ENCODE peak calls at places on chromosomes 3 and 15, in five cellular contexts. J is IMR-90, F is neuronal stem cell, Y is H1, Z is H9. N is an unnamed sample.

GRCh38 chr3:56818156-56818985 is 16.6 kb upstream of the ARHGEF3 start:
- DNase-seq in J (no peak), F (no peak), Y (no peak), Z (no peak), N (no peak)

GRCh38 chr15:63461230-63461629 is 43.2 kb upstream of the USP3 start:
- DNase-seq in J (no peak), F (no peak), Y (peak), Z (peak), N (no peak)

GRCh38 chr3:135966349-135966695 is 794 bp downstream of the PPP2R3A start:
- DNase-seq in J (no peak), F (no peak), Y (no peak), Z (no peak), N (no peak)

GRCh38 chr3:28745904-28746617 is 397.4 kb upstream of the AZI2 start:
- DNase-seq in J (no peak), F (no peak), Y (no peak), Z (no peak), N (no peak)

GRCh38 chr3:194194051-194194756 is 58.3 kb downstream of the HES1 start:
- DNase-seq in J (no peak), F (no peak), Y (no peak), Z (no peak), N (no peak)

GRCh38 chr15:20345401-20345958 is 196.1 kb downstream of the GOLGA6L6 start:
- DNase-seq in J (no peak), F (no peak), Y (no peak), Z (peak), N (no peak)

GRCh38 chr15:74730619-74731316 is 5.4 kb upstream of the CYP1A1 start:
- DNase-seq in J (no peak), F (no peak), Y (no peak), Z (no peak), N (no peak)

GRCh38 chr3:147411235-147411607 is 2.1 kb downstream of the ZIC1 start:
- DNase-seq in J (peak), F (peak), Y (no peak), Z (no peak), N (no peak)

GRCh38 chr3:172678068-172678467 is 32.8 kb downstream of the NCEH1 start:
- DNase-seq in J (no peak), F (no peak), Y (no peak), Z (no peak), N (no peak)

GRCh38 chr3:122299872-122300460 is 25.1 kb upstream of the CSTA start:
- DNase-seq in J (peak), F (no peak), Y (peak), Z (no peak), N (peak)

GRCh38 chr3:25139267-25139666 is 288.8 kb upstream of the RARB start:
- DNase-seq in J (no peak), F (no peak), Y (no peak), Z (no peak), N (no peak)

GRCh38 chr3:142498397-142499180 is 50.8 kb upstream of the XRN1 start:
- DNase-seq in J (peak), F (no peak), Y (no peak), Z (no peak), N (no peak)

GRCh38 chr3:23735575-23736326 is 70.0 kb upstream of the UBE2E1 start:
- DNase-seq in J (no peak), F (no peak), Y (no peak), Z (no peak), N (no peak)

GRCh38 chr3:159804726-159805410 is 183.8 kb upstream of the IL12A start:
- DNase-seq in J (peak), F (peak), Y (peak), Z (peak), N (peak)

GRCh38 chr3:189305412-189305811 is 133.6 kb downstream of the TPRG1 start:
- DNase-seq in J (no peak), F (no peak), Y (no peak), Z (no peak), N (no peak)

GRCh38 chr15:99441871-99442267 is 123.9 kb upstream of the MEF2A start:
- DNase-seq in J (no peak), F (no peak), Y (no peak), Z (no peak), N (no peak)

GRCh38 chr3:15258720-15259119 is 52.7 kb downstream of the CAPN7 start:
- DNase-seq in J (no peak), F (no peak), Y (no peak), Z (no peak), N (no peak)

GRCh38 chr3:34176723-34177122 is 378.3 kb downstream of the PDCD6IP start:
- DNase-seq in J (no peak), F (no peak), Y (no peak), Z (no peak), N (no peak)

GRCh38 chr15:71440479-71441071 is 325.3 kb downstream of the THSD4 start:
- DNase-seq in J (peak), F (no peak), Y (no peak), Z (no peak), N (peak)

GRCh38 chr3:124467980-124468902 is 262.0 kb upstream of the UMPS start:
- DNase-seq in J (peak), F (peak), Y (peak), Z (peak), N (peak)

GRCh38 chr3:193964517-193964880 is 171.4 kb upstream of the HES1 start:
- DNase-seq in J (no peak), F (no peak), Y (no peak), Z (no peak), N (no peak)

GRCh38 chr3:184822654-184823053 is 10.7 kb downstream of the VPS8 start:
- DNase-seq in J (peak), F (no peak), Y (no peak), Z (no peak), N (no peak)

GRCh38 chr15:78374436-78375393 is 34.6 kb downstream of the CRABP1 start:
- DNase-seq in J (no peak), F (no peak), Y (no peak), Z (peak), N (no peak)

GRCh38 chr3:157081681-157082210 is 78.2 kb downstream of the CCNL1 start:
- DNase-seq in J (peak), F (peak), Y (peak), Z (peak), N (peak)

GRCh38 chr3:126487151-126487771 is 11.6 kb upstream of the ZXDC start:
- DNase-seq in J (no peak), F (no peak), Y (no peak), Z (peak), N (peak)

GRCh38 chr15:57150066-57150865 is 226.0 kb upstream of the CGNL1 start:
- DNase-seq in J (peak), F (no peak), Y (no peak), Z (no peak), N (no peak)

GRCh38 chr3:82715091-82715856 is 953.8 kb upstream of the GBE1 start:
- DNase-seq in J (no peak), F (no peak), Y (no peak), Z (no peak), N (no peak)

GRCh38 chr3:111802700-111803099 is 56.4 kb upstream of the PHLDB2 start:
- DNase-seq in J (no peak), F (no peak), Y (no peak), Z (no peak), N (no peak)
- H3K9ac ChIP-seq in J (no peak), F (no peak), Y (no peak), Z (no peak), N (no peak)

GRCh38 chr3:120450914-120451669 is at the start of gene FSTL1:
- DNase-seq in J (peak), F (peak), Y (no peak), Z (peak), N (no peak)
- H3K4ac ChIP-seq in J (peak), F (peak), Y (no peak), Z (no peak), N (peak)

GRCh38 chr3:108329087-108329486 is 32.7 kb downstream of the HHLA2 start:
- DNase-seq in J (no peak), F (no peak), Y (no peak), Z (no peak), N (no peak)

GRCh38 chr3:108329947-108330346 is 33.6 kb downstream of the HHLA2 start:
- DNase-seq in J (no peak), F (no peak), Y (no peak), Z (no peak), N (no peak)

GRCh38 chr3:108331792-108332191 is 35.4 kb downstream of the HHLA2 start:
- DNase-seq in J (no peak), F (no peak), Y (no peak), Z (no peak), N (no peak)

GRCh38 chr3:108327168-108327567 is 30.8 kb downstream of the HHLA2 start:
- DNase-seq in J (no peak), F (no peak), Y (no peak), Z (no peak), N (no peak)

DNA sequence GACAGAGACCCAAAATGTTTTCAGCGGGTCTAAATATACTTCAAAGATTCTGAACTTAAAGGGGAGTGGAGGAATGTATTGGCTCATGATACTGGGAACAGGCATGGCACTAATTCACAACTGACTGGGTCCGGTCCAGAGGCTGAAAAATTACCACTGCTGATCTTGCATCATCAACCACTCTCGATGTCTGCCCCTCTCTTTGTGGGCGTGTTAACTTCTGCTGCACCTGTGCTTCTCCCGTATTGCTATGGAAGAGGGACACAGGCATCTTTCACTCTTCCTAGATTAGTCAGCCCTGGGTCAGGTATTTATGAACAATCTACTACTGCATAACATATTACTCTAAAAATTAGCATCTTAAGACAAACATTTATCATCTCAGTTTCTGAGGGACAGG is 33.2 kb downstream of the HHLA2 start:
- DNase-seq in J (no peak), F (no peak), Y (no peak), Z (no peak), N (no peak)
- H3K9ac ChIP-seq in J (no peak), F (no peak), Y (no peak), Z (no peak), N (no peak)

DNA sequence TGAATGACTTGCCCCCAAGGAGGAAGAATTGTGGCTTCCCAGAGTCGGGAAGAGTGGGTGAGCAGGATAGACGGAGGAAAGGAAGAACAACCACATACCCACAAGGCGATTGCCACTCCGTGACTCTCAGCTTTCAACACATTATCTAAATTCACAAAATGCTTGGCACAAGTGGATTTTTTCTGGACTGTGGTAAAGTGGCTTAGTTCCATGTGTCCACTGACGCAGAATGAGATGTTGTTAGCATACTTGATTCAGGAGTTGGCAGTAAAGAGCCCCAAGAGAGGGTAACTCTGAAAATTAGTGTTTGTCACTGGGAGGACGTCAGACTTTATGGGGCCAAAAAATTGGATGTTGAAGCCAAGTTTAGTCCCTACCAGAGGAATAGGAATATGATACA is 198.8 kb upstream of the CTNNB1 start:
- DNase-seq in J (no peak), F (no peak), Y (no peak), Z (no peak), N (no peak)
- H3K4ac ChIP-seq in J (no peak), F (no peak), Y (no peak), Z (no peak), N (no peak)

DNA sequence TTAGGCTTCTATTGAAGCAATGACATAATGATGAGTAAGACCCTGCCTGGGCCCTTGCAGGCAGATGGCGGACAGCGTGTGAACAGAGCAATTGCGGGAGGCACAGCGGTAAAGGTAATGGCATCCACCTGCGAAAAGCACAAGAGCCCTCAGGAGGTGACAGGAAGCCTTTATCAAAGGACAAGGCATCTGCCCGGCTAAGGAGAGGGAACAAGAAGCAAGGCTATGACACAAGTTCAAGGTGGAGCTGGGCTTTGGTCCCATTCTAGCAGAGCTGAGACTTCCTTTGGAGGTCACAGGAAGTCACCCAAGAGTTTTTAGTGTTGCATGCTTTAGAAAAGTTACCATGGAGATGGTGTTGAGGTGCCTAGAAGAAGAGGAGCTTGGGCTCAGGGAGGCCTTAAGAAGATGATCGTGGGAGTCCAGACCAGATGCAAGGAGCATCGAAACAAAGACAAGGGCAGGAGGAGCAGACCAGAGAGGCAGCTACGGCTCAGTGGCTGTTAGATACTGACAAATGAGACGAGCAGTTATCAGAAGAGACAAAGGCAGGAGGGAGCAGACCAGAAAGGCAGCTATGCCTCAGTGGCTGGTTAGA is 34.5 kb downstream of the OSBPL10 start:
- DNase-seq in J (no peak), F (no peak), Y (no peak), Z (no peak), N (peak)
- H3K9ac ChIP-seq in J (no peak), F (no peak), Y (no peak), Z (no peak), N (no peak)